ENCODE peak calls at places on chromosomes 16 and 17, in nine cellular contexts. One of them, this sample, is unnamed.

GRCh38 chr16:75092777-75093176 is 23.8 kb downstream of the LDHD start:
- DNase-seq in CD8-positive, alpha-beta T cell: no peak
- DNase-seq in RWPE1: no peak
- DNase-seq in neural progenitor cell: no peak
- DNase-seq in A549: no peak
- DNase-seq in H9: no peak
- DNase-seq in thoracic aorta: no peak
- DNase-seq in lung: no peak
- DNase-seq in body of pancreas: peak
- DNase-seq in this sample: no peak

GRCh38 chr16:57264950-57265371 is 19.5 kb downstream of the PLLP start:
- DNase-seq in CD8-positive, alpha-beta T cell: peak
- DNase-seq in RWPE1: no peak
- DNase-seq in neural progenitor cell: no peak
- DNase-seq in A549: no peak
- DNase-seq in H9: no peak
- DNase-seq in thoracic aorta: no peak
- DNase-seq in lung: peak
- DNase-seq in body of pancreas: peak
- DNase-seq in this sample: no peak

GRCh38 chr17:72399608-72400487 is 279.0 kb downstream of the SOX9 start:
- DNase-seq in CD8-positive, alpha-beta T cell: no peak
- DNase-seq in RWPE1: no peak
- DNase-seq in neural progenitor cell: no peak
- DNase-seq in A549: no peak
- DNase-seq in H9: no peak
- DNase-seq in thoracic aorta: no peak
- DNase-seq in lung: no peak
- DNase-seq in body of pancreas: peak
- DNase-seq in this sample: no peak

GRCh38 chr17:81132197-81132540 is 33.1 kb upstream of the PVALEF start:
- DNase-seq in CD8-positive, alpha-beta T cell: no peak
- DNase-seq in RWPE1: no peak
- DNase-seq in neural progenitor cell: no peak
- DNase-seq in A549: no peak
- DNase-seq in H9: no peak
- DNase-seq in thoracic aorta: no peak
- DNase-seq in lung: no peak
- DNase-seq in body of pancreas: peak
- DNase-seq in this sample: no peak

GRCh38 chr17:67570797-67571196 is 146.9 kb upstream of the NOL11 start:
- DNase-seq in CD8-positive, alpha-beta T cell: no peak
- DNase-seq in RWPE1: no peak
- DNase-seq in neural progenitor cell: no peak
- DNase-seq in A549: no peak
- DNase-seq in H9: no peak
- DNase-seq in thoracic aorta: no peak
- DNase-seq in lung: no peak
- DNase-seq in body of pancreas: no peak
- DNase-seq in this sample: no peak

GRCh38 chr16:68082596-68083238 is 2.5 kb upstream of the NFATC3 start:
- DNase-seq in CD8-positive, alpha-beta T cell: no peak
- DNase-seq in RWPE1: no peak
- DNase-seq in neural progenitor cell: no peak
- DNase-seq in A549: no peak
- DNase-seq in H9: no peak
- DNase-seq in thoracic aorta: no peak
- DNase-seq in lung: no peak
- DNase-seq in body of pancreas: no peak
- DNase-seq in this sample: no peak

GRCh38 chr17:78759203-78759968 is 22.7 kb downstream of the CYTH1 start:
- DNase-seq in CD8-positive, alpha-beta T cell: peak
- DNase-seq in RWPE1: no peak
- DNase-seq in neural progenitor cell: no peak
- DNase-seq in A549: no peak
- DNase-seq in H9: no peak
- DNase-seq in thoracic aorta: no peak
- DNase-seq in lung: no peak
- DNase-seq in body of pancreas: peak
- DNase-seq in this sample: no peak

GRCh38 chr17:49496183-49496865 is 1.2 kb downstream of the NGFR start:
- DNase-seq in CD8-positive, alpha-beta T cell: peak
- DNase-seq in RWPE1: peak
- DNase-seq in neural progenitor cell: peak
- DNase-seq in A549: peak
- DNase-seq in H9: peak
- DNase-seq in thoracic aorta: peak
- DNase-seq in lung: peak
- DNase-seq in body of pancreas: peak
- DNase-seq in this sample: peak

GRCh38 chr16:31179153-31179746 is 689 bp upstream of the FUS start:
- DNase-seq in CD8-positive, alpha-beta T cell: no peak
- DNase-seq in RWPE1: peak
- DNase-seq in neural progenitor cell: no peak
- DNase-seq in A549: no peak
- DNase-seq in H9: no peak
- DNase-seq in thoracic aorta: no peak
- DNase-seq in lung: no peak
- DNase-seq in body of pancreas: no peak
- DNase-seq in this sample: no peak

GRCh38 chr17:43839670-43840101 is 6.7 kb upstream of the MPP3 start:
- DNase-seq in CD8-positive, alpha-beta T cell: no peak
- DNase-seq in RWPE1: peak
- DNase-seq in neural progenitor cell: no peak
- DNase-seq in A549: peak
- DNase-seq in H9: no peak
- DNase-seq in thoracic aorta: no peak
- DNase-seq in lung: no peak
- DNase-seq in body of pancreas: peak
- DNase-seq in this sample: no peak

GRCh38 chr16:58679763-58680162 is 4.8 kb downstream of the SLC38A7 start:
- DNase-seq in CD8-positive, alpha-beta T cell: no peak
- DNase-seq in RWPE1: no peak
- DNase-seq in neural progenitor cell: no peak
- DNase-seq in A549: no peak
- DNase-seq in H9: no peak
- DNase-seq in thoracic aorta: no peak
- DNase-seq in lung: no peak
- DNase-seq in body of pancreas: no peak
- DNase-seq in this sample: no peak

GRCh38 chr16:56984639-56985038 is 4.7 kb upstream of the NLRC5 start:
- DNase-seq in CD8-positive, alpha-beta T cell: no peak
- DNase-seq in RWPE1: no peak
- DNase-seq in neural progenitor cell: no peak
- DNase-seq in A549: no peak
- DNase-seq in H9: no peak
- DNase-seq in thoracic aorta: no peak
- DNase-seq in lung: no peak
- DNase-seq in body of pancreas: no peak
- DNase-seq in this sample: no peak

DNA sequence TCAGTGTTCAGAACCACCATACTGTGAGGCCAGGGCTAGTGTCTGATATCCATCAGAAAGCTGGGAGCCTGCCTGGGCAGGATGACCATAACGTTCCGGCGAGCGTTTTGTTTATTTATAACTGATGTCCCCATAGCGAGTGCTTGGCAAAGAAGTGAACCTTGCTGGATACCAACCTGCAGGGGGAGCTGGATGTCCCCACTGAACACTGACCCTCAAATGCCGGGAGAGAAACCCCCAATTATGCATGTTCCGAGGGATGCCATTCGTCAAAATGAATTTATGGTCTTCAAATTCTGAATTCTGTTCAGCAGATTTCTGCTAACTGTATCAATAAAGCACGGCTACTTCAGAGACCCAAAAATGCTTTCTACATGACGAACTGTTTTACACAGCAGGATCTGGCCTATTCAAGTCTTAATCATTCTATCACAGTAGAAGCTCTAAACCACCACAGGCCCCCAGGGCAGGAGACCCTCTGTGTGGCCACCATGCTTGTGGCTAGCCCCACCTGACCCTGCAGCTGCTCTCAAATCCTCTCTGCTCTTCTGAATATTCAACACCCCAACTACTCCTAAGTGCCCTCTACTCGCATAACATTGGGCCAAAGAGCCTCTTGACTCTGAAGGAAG is 15.2 kb downstream of the MED24 start:
- DNase-seq in CD8-positive, alpha-beta T cell: no peak
- DNase-seq in RWPE1: no peak
- DNase-seq in neural progenitor cell: peak
- DNase-seq in A549: peak
- DNase-seq in H9: peak
- DNase-seq in thoracic aorta: peak
- DNase-seq in lung: peak
- DNase-seq in body of pancreas: peak
- DNase-seq in this sample: no peak
- H3K27ac ChIP-seq in CD8-positive, alpha-beta T cell: no peak
- H3K27ac ChIP-seq in RWPE1: peak
- H3K27ac ChIP-seq in neural progenitor cell: no peak
- H3K27ac ChIP-seq in A549: no peak
- H3K27ac ChIP-seq in H9: no peak
- H3K27ac ChIP-seq in thoracic aorta: peak
- H3K27ac ChIP-seq in lung: peak
- H3K27ac ChIP-seq in body of pancreas: peak
- H3K27ac ChIP-seq in this sample: no peak

DNA sequence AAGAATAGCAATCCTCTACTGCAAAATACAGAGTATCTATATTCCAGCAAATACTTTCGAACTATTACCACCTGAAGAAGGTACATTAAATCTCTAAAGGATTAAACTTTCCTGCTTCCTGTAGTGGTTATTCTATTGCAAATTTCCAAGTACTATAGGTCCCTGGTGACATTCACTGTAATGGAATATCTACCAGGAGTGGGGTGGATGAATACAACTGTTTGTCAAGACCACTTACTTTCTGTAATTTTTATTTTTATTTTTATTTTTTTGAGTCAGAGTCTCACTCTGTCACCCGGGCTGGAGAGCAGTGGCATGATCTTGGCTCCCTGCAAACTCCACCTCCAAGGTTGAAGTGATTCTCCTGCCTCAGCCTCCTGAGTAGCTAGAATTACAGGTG is 389.5 kb downstream of the TMEM114 start:
- DNase-seq in CD8-positive, alpha-beta T cell: no peak
- DNase-seq in RWPE1: no peak
- DNase-seq in neural progenitor cell: no peak
- DNase-seq in A549: no peak
- DNase-seq in H9: no peak
- DNase-seq in thoracic aorta: no peak
- DNase-seq in lung: no peak
- DNase-seq in body of pancreas: no peak
- DNase-seq in this sample: no peak
- H3K27ac ChIP-seq in CD8-positive, alpha-beta T cell: no peak
- H3K27ac ChIP-seq in RWPE1: no peak
- H3K27ac ChIP-seq in neural progenitor cell: no peak
- H3K27ac ChIP-seq in A549: no peak
- H3K27ac ChIP-seq in H9: no peak
- H3K27ac ChIP-seq in thoracic aorta: no peak
- H3K27ac ChIP-seq in lung: no peak
- H3K27ac ChIP-seq in body of pancreas: no peak
- H3K27ac ChIP-seq in this sample: no peak

GRCh38 chr17:57532966-57533365 is 212.1 kb downstream of the CCDC182 start:
- DNase-seq in CD8-positive, alpha-beta T cell: no peak
- DNase-seq in RWPE1: no peak
- DNase-seq in neural progenitor cell: no peak
- DNase-seq in A549: no peak
- DNase-seq in H9: no peak
- DNase-seq in thoracic aorta: no peak
- DNase-seq in lung: no peak
- DNase-seq in body of pancreas: no peak
- DNase-seq in this sample: no peak

GRCh38 chr17:57533684-57534305 is 211.3 kb downstream of the CCDC182 start:
- DNase-seq in CD8-positive, alpha-beta T cell: no peak
- DNase-seq in RWPE1: no peak
- DNase-seq in neural progenitor cell: no peak
- DNase-seq in A549: no peak
- DNase-seq in H9: no peak
- DNase-seq in thoracic aorta: no peak
- DNase-seq in lung: no peak
- DNase-seq in body of pancreas: no peak
- DNase-seq in this sample: no peak

GRCh38 chr17:57531648-57532486 is 213.2 kb downstream of the CCDC182 start:
- DNase-seq in CD8-positive, alpha-beta T cell: no peak
- DNase-seq in RWPE1: no peak
- DNase-seq in neural progenitor cell: no peak
- DNase-seq in A549: no peak
- DNase-seq in H9: no peak
- DNase-seq in thoracic aorta: no peak
- DNase-seq in lung: no peak
- DNase-seq in body of pancreas: no peak
- DNase-seq in this sample: no peak

GRCh38 chr17:57531078-57531477 is 214.0 kb downstream of the CCDC182 start:
- DNase-seq in CD8-positive, alpha-beta T cell: no peak
- DNase-seq in RWPE1: no peak
- DNase-seq in neural progenitor cell: no peak
- DNase-seq in A549: no peak
- DNase-seq in H9: no peak
- DNase-seq in thoracic aorta: no peak
- DNase-seq in lung: no peak
- DNase-seq in body of pancreas: no peak
- DNase-seq in this sample: no peak

DNA sequence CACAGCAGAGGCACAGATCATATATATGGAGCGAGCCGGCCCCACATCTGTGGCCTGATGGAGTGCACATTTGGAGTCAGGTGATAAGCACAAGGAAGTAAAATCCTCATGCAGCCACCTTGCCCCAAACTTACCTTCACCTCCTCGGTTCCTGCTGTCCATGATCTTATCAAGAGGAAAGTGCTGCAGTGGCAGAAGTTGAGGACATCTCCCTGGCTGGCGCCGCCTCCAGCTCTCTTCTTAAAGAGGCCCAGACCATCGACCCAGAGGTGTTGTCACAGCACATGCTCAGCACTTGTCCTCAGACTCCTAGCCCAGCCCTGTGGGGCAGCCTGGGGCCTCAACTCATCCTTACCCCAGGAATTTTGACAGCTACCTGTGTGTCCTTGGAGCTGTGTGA is 212.5 kb downstream of the CCDC182 start:
- DNase-seq in CD8-positive, alpha-beta T cell: no peak
- DNase-seq in RWPE1: no peak
- DNase-seq in neural progenitor cell: no peak
- DNase-seq in A549: no peak
- DNase-seq in H9: no peak
- DNase-seq in thoracic aorta: no peak
- DNase-seq in lung: no peak
- DNase-seq in body of pancreas: no peak
- DNase-seq in this sample: no peak
- H3K27ac ChIP-seq in CD8-positive, alpha-beta T cell: no peak
- H3K27ac ChIP-seq in RWPE1: no peak
- H3K27ac ChIP-seq in neural progenitor cell: no peak
- H3K27ac ChIP-seq in A549: peak
- H3K27ac ChIP-seq in H9: no peak
- H3K27ac ChIP-seq in thoracic aorta: no peak
- H3K27ac ChIP-seq in lung: no peak
- H3K27ac ChIP-seq in body of pancreas: peak
- H3K27ac ChIP-seq in this sample: peak

DNA sequence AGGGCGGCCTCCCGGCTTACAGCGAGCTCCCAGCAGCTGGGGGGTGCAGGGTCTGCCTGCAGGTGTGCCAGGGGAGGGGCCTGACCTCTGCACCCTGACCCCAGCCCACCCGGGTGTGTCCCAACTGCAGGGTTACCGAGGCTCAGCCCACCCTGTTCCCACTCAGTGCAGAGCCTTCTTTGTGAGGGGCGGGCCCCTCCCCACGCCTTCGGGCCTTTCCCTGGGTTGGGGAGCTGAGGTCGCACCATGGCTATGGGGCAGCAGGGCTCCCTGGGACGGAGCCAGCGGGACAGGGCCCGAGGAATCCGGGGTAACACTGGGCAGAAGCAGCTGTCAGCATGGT is 17.1 kb downstream of the CACNA1H start:
- DNase-seq in CD8-positive, alpha-beta T cell: no peak
- DNase-seq in RWPE1: no peak
- DNase-seq in neural progenitor cell: peak
- DNase-seq in A549: no peak
- DNase-seq in H9: no peak
- DNase-seq in thoracic aorta: no peak
- DNase-seq in lung: no peak
- DNase-seq in body of pancreas: no peak
- DNase-seq in this sample: no peak
- H3K27ac ChIP-seq in CD8-positive, alpha-beta T cell: no peak
- H3K27ac ChIP-seq in RWPE1: no peak
- H3K27ac ChIP-seq in neural progenitor cell: peak
- H3K27ac ChIP-seq in A549: no peak
- H3K27ac ChIP-seq in H9: no peak
- H3K27ac ChIP-seq in thoracic aorta: peak
- H3K27ac ChIP-seq in lung: peak
- H3K27ac ChIP-seq in body of pancreas: no peak
- H3K27ac ChIP-seq in this sample: no peak